ENCODE peak calls at places on chromosome 11, in nine cellular contexts. E is AG09319, O is Panc1, B is right atrium auricular region, A is A549, M is breast epithelium, S is GM12878, U is tibial artery, H is kidney. P is an unnamed sample.

GRCh38 chr11:112321521-112322172 is 61.0 kb upstream of the PLET1 start:
- DNase-seq in E (peak; percentile 66), O (no peak), B (no peak), A (peak; percentile 67), M (peak; percentile 93), S (peak; percentile 47), U (no peak), H (peak; percentile 85), P (no peak)

GRCh38 chr11:6473481-6474422 is at the start of gene TRIM3:
- DNase-seq in E (peak; percentile 78), O (peak; percentile 64), B (peak; percentile 90), A (peak; percentile 82), M (peak; percentile 92), S (no peak), U (peak; percentile 93), H (peak; percentile 99), P (peak; percentile 91)

GRCh38 chr11:60945295-60945667 is 6.7 kb downstream of the SLC15A3 start:
- DNase-seq in E (no peak), O (no peak), B (no peak), A (no peak), M (no peak), S (no peak), U (no peak), H (no peak), P (no peak)

GRCh38 chr11:111387318-111387863 is 8.3 kb upstream of the POU2AF1 start:
- DNase-seq in E (no peak), O (no peak), B (no peak), A (no peak), M (no peak), S (no peak), U (no peak), H (no peak), P (no peak)

GRCh38 chr11:17498058-17498457 is 21.4 kb upstream of the ABCC8 start:
- DNase-seq in E (no peak), O (no peak), B (no peak), A (no peak), M (no peak), S (no peak), U (no peak), H (peak; percentile 27), P (no peak)

GRCh38 chr11:116123739-116124138 is 619.5 kb upstream of the CADM1 start:
- DNase-seq in E (no peak), O (no peak), B (peak; percentile 54), A (no peak), M (no peak), S (no peak), U (no peak), H (no peak), P (no peak)

GRCh38 chr11:73982595-73982989 is at the start of gene UCP2:
- DNase-seq in E (peak; percentile 15), O (no peak), B (peak; percentile 79), A (no peak), M (peak; percentile 67), S (no peak), U (peak; percentile 81), H (peak; percentile 95), P (peak; percentile 82)

GRCh38 chr11:77771135-77771534 is 49.4 kb downstream of the RSF1 start:
- DNase-seq in E (no peak), O (no peak), B (no peak), A (no peak), M (no peak), S (no peak), U (no peak), H (no peak), P (no peak)

GRCh38 chr11:46273511-46274205 is 3.8 kb upstream of the CREB3L1 start:
- DNase-seq in E (no peak), O (no peak), B (no peak), A (peak; percentile 78), M (no peak), S (no peak), U (no peak), H (no peak), P (no peak)

GRCh38 chr11:43920598-43921419 is 21.6 kb upstream of the C11orf96 start:
- DNase-seq in E (peak; percentile 90), O (peak; percentile 97), B (peak; percentile 91), A (peak; percentile 97), M (peak; percentile 52), S (no peak), U (peak; percentile 84), H (no peak), P (no peak)

GRCh38 chr11:32861850-32862577 is 30.6 kb upstream of the QSER1 start:
- DNase-seq in E (no peak), O (no peak), B (no peak), A (no peak), M (no peak), S (no peak), U (no peak), H (no peak), P (no peak)

GRCh38 chr11:46659908-46660307 is 40.5 kb downstream of the ARHGAP1 start:
- DNase-seq in E (peak; percentile 12), O (no peak), B (peak; percentile 85), A (no peak), M (no peak), S (no peak), U (peak; percentile 74), H (no peak), P (no peak)

GRCh38 chr11:25596701-25597100 is 735.2 kb upstream of the ANO3 start:
- DNase-seq in E (no peak), O (no peak), B (no peak), A (no peak), M (no peak), S (no peak), U (no peak), H (no peak), P (no peak)

GRCh38 chr11:94060401-94060800 is 39.2 kb downstream of the HEPHL1 start:
- DNase-seq in E (no peak), O (no peak), B (no peak), A (no peak), M (no peak), S (no peak), U (no peak), H (no peak), P (no peak)

GRCh38 chr11:124082371-124082770 is 32.9 kb upstream of the VWA5A start:
- DNase-seq in E (no peak), O (no peak), B (no peak), A (no peak), M (no peak), S (no peak), U (no peak), H (no peak), P (no peak)

GRCh38 chr11:124080319-124081001 is 34.8 kb upstream of the VWA5A start:
- DNase-seq in E (no peak), O (no peak), B (no peak), A (peak; percentile 7), M (peak; percentile 34), S (no peak), U (no peak), H (no peak), P (no peak)

GRCh38 chr11:124085583-124085982 is 29.7 kb upstream of the VWA5A start:
- DNase-seq in E (no peak), O (no peak), B (no peak), A (no peak), M (no peak), S (no peak), U (no peak), H (no peak), P (no peak)

GRCh38 chr11:124081496-124081895 is 33.8 kb upstream of the VWA5A start:
- DNase-seq in E (no peak), O (no peak), B (no peak), A (no peak), M (no peak), S (no peak), U (no peak), H (no peak), P (no peak)

GRCh38 chr11:124086447-124086846 is 28.8 kb upstream of the VWA5A start:
- DNase-seq in E (no peak), O (no peak), B (no peak), A (no peak), M (no peak), S (no peak), U (no peak), H (no peak), P (peak; percentile 25)
- TF ChIP-seq CTCF in E (no peak), O (no peak), B (no peak), A (no peak), M (no peak), S (no peak), U (no peak), H (no peak), P (no peak)

GRCh38 chr11:91373497-91373896 is 851.1 kb upstream of the FAT3 start:
- DNase-seq in E (no peak), O (no peak), B (no peak), A (peak; percentile 33), M (no peak), S (no peak), U (no peak), H (no peak), P (no peak)
- TF ChIP-seq CTCF in E (no peak), O (peak; percentile 18), B (no peak), A (no peak), M (no peak), S (no peak), U (no peak), H (no peak), P (no peak)

DNA sequence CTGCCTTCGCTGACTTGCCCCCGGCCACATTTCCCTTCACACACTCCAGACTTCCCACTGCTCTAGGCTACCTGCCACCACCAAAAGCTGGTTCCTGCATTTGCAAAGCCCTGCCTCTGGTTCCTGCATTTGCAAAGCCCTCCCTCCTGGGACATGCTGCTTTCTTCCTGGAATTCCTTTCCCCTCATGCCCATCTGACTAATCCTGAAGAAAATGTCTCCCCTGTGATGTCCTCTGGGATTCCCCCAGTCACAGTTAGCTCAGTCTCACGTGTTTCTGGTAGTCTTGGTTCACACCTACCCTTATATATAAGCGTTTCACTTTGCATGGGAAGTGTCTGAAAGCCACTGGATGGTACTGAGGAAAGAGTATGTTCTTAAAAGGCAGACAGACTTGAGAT is 206.9 kb downstream of the DBX1 start:
- DNase-seq in E (no peak), O (no peak), B (no peak), A (peak; percentile 36), M (no peak), S (no peak), U (no peak), H (no peak), P (peak; percentile 30)
- TF ChIP-seq CTCF in E (no peak), O (no peak), B (no peak), A (no peak), M (no peak), S (no peak), U (no peak), H (no peak), P (no peak)

GRCh38 chr11:34891611-34892010 is 24.6 kb downstream of the APIP start:
- DNase-seq in E (no peak), O (no peak), B (no peak), A (no peak), M (no peak), S (no peak), U (no peak), H (no peak), P (no peak)

GRCh38 chr11:34887260-34887659 is 28.9 kb downstream of the APIP start:
- DNase-seq in E (no peak), O (no peak), B (no peak), A (no peak), M (no peak), S (no peak), U (no peak), H (no peak), P (no peak)

GRCh38 chr11:34886609-34887008 is 29.6 kb downstream of the APIP start:
- DNase-seq in E (no peak), O (no peak), B (no peak), A (no peak), M (no peak), S (no peak), U (no peak), H (no peak), P (no peak)

GRCh38 chr11:34890089-34890488 is 26.1 kb downstream of the APIP start:
- DNase-seq in E (no peak), O (no peak), B (no peak), A (peak; percentile 14), M (no peak), S (no peak), U (no peak), H (no peak), P (no peak)

GRCh38 chr11:34890812-34891211 is 25.4 kb downstream of the APIP start:
- DNase-seq in E (no peak), O (no peak), B (no peak), A (peak; percentile 68), M (no peak), S (no peak), U (no peak), H (no peak), P (no peak)
- TF ChIP-seq CTCF in E (peak; percentile 43), O (peak; percentile 43), B (peak; percentile 63), A (peak; percentile 81), M (peak; percentile 68), S (peak; percentile 19), U (peak; percentile 12), H (peak; percentile 52), P (peak; percentile 47)

P was measured in endothelial cell.